ENCODE peak calls at places on chromosomes 2 and 18, in six cellular contexts. D, L, J, Y, X and C are unnamed samples.

GRCh38 chr2:16508061-16508851 is 157.4 kb downstream of the CYRIA start:
- DNase-seq in D (no peak), L (peak), Y (no peak), X (peak), J (peak), C (no peak)

GRCh38 chr18:8844721-8845148 is 139.4 kb downstream of the MTCL1 start:
- DNase-seq in J (no peak), X (peak), D (no peak), L (no peak), Y (no peak), C (no peak)

GRCh38 chr2:179263460-179264237 is 983 bp downstream of the SESTD1 start:
- DNase-seq in Y (peak), D (no peak), J (peak), L (peak), X (peak), C (no peak)

GRCh38 chr2:28626891-28627421 is 124.7 kb upstream of the PPP1CB start:
- DNase-seq in Y (no peak), D (no peak), J (no peak), X (no peak), L (peak), C (no peak)

GRCh38 chr18:23593720-23594119 is 7.4 kb upstream of the NPC1 start:
- DNase-seq in X (no peak), Y (no peak), J (no peak), L (peak), D (no peak), C (no peak)

GRCh38 chr18:48842259-48843061 is 108.3 kb downstream of the SMAD7 start:
- DNase-seq in J (peak), L (no peak), X (no peak), Y (no peak), D (no peak), C (no peak)

GRCh38 chr2:241258505-241259160 is 56.8 kb downstream of the HDLBP start:
- DNase-seq in L (no peak), D (no peak), Y (no peak), X (no peak), J (no peak), C (no peak)

GRCh38 chr2:45168731-45169338 is 159.6 kb upstream of the SIX2 start:
- DNase-seq in X (peak), Y (no peak), J (peak), D (no peak), L (peak), C (no peak)

GRCh38 chr18:79521806-79522205 is 126.1 kb downstream of the NFATC1 start:
- DNase-seq in X (no peak), D (no peak), L (no peak), J (peak), Y (no peak), C (no peak)

GRCh38 chr2:27175330-27175729 is 26.5 kb downstream of the TCF23 start:
- DNase-seq in X (no peak), Y (no peak), D (no peak), J (no peak), L (no peak), C (no peak)